ENCODE peak calls at places on chromosomes 1 and 21, in ten cellular contexts. B, Z, W, D, E, H, X, V, Y and T are unnamed samples.

GRCh38 chr1:21668232-21669032 is 725 bp downstream of the RAP1GAP start:
- DNase-seq in B (no peak), Z (no peak), W (no peak), D (no peak), E (no peak), H (no peak), X (no peak), V (no peak), Y (no peak), T (no peak)

GRCh38 chr1:192316692-192317091 is at the start of gene RGS21:
- DNase-seq in B (no peak), Z (no peak), W (no peak), D (no peak), E (no peak), H (no peak), X (no peak), V (no peak), Y (no peak), T (no peak)

GRCh38 chr21:27024971-27025370 is 58.1 kb upstream of the ADAMTS5 start:
- DNase-seq in B (no peak), Z (no peak), W (no peak), D (no peak), E (no peak), H (no peak), X (no peak), V (no peak), Y (no peak), T (no peak)

GRCh38 chr1:117629625-117630422 is 24.0 kb downstream of the TENT5C start:
- DNase-seq in B (no peak), Z (no peak), W (no peak), D (no peak), E (no peak), H (no peak), X (no peak), V (no peak), Y (no peak), T (no peak)

GRCh38 chr1:228445867-228446584 is 29.4 kb upstream of the TRIM17 start:
- DNase-seq in B (no peak), Z (peak; percentile 94), W (peak; percentile 20), D (no peak), E (peak; percentile 36), H (peak; percentile 50), X (no peak), V (peak; percentile 39), Y (no peak), T (no peak)

GRCh38 chr1:233700338-233700737 is 86.4 kb downstream of the KCNK1 start:
- DNase-seq in B (no peak), Z (no peak), W (no peak), D (no peak), E (no peak), H (no peak), X (no peak), V (no peak), Y (no peak), T (no peak)

GRCh38 chr1:157868664-157869063 is 27.1 kb upstream of the CD5L start:
- DNase-seq in B (no peak), Z (no peak), W (no peak), D (no peak), E (no peak), H (no peak), X (no peak), V (no peak), Y (no peak), T (no peak)

GRCh38 chr1:24426738-24427468 is 11.3 kb downstream of the NIPAL3 start:
- DNase-seq in B (no peak), Z (no peak), W (no peak), D (no peak), E (no peak), H (no peak), X (no peak), V (no peak), Y (no peak), T (no peak)

GRCh38 chr1:232250838-232251237 is 379.1 kb downstream of the SIPA1L2 start:
- DNase-seq in B (no peak), Z (no peak), W (no peak), D (no peak), E (no peak), H (no peak), X (no peak), V (no peak), Y (no peak), T (no peak)

GRCh38 chr1:54221867-54222484 is 22.0 kb downstream of the MRPL37 start:
- DNase-seq in B (no peak), Z (no peak), W (no peak), D (no peak), E (no peak), H (no peak), X (no peak), V (no peak), Y (no peak), T (no peak)

GRCh38 chr1:61448934-61449368 is 276.0 kb downstream of the TM2D1 start:
- DNase-seq in B (no peak), Z (no peak), W (no peak), D (no peak), E (no peak), H (peak; percentile 99), X (no peak), V (no peak), Y (peak; percentile 36), T (no peak)

GRCh38 chr1:94873520-94874351 is 53.2 kb downstream of the CNN3 start:
- DNase-seq in B (no peak), Z (no peak), W (no peak), D (peak; percentile 82), E (no peak), H (peak; percentile 19), X (no peak), V (no peak), Y (peak; percentile 95), T (no peak)

GRCh38 chr21:44687671-44688070 is 5.7 kb upstream of the KRTAP12-1 start:
- DNase-seq in B (no peak), Z (no peak), W (no peak), D (no peak), E (no peak), H (no peak), X (no peak), V (no peak), Y (peak; percentile 48), T (no peak)

GRCh38 chr1:6572653-6573383 is 7.0 kb upstream of the ZBTB48 start:
- DNase-seq in B (no peak), Z (no peak), W (no peak), D (no peak), E (no peak), H (no peak), X (no peak), V (no peak), Y (no peak), T (no peak)

GRCh38 chr1:23341829-23342697 is 2.0 kb downstream of the HNRNPR start:
- DNase-seq in B (no peak), Z (no peak), W (no peak), D (no peak), E (no peak), H (peak; percentile 32), X (no peak), V (no peak), Y (no peak), T (no peak)

GRCh38 chr21:45572783-45573451 is 30.7 kb upstream of the SLC19A1 start:
- DNase-seq in B (no peak), Z (no peak), W (no peak), D (no peak), E (no peak), H (no peak), X (no peak), V (no peak), Y (no peak), T (no peak)

GRCh38 chr1:66436378-66437135 is 97.4 kb upstream of the SGIP1 start:
- DNase-seq in B (no peak), Z (no peak), W (no peak), D (no peak), E (peak; percentile 65), H (peak; percentile 71), X (peak; percentile 58), V (peak; percentile 41), Y (peak; percentile 52), T (no peak)

GRCh38 chr1:41637367-41637766 is 152.9 kb upstream of the EDN2 start:
- DNase-seq in B (no peak), Z (no peak), W (no peak), D (no peak), E (no peak), H (no peak), X (no peak), V (no peak), Y (no peak), T (no peak)

GRCh38 chr1:107262472-107263286 is 121.8 kb downstream of the NTNG1 start:
- DNase-seq in B (no peak), Z (no peak), W (no peak), D (no peak), E (no peak), H (no peak), X (no peak), V (no peak), Y (no peak), T (no peak)

GRCh38 chr1:210236840-210237409 is 4.3 kb downstream of the SERTAD4 start:
- DNase-seq in B (no peak), Z (no peak), W (no peak), D (no peak), E (no peak), H (peak; percentile 82), X (no peak), V (no peak), Y (no peak), T (no peak)

GRCh38 chr1:87325982-87326738 is 2.5 kb upstream of the LMO4 start:
- DNase-seq in B (no peak), Z (peak; percentile 34), W (no peak), D (peak; percentile 80), E (peak; percentile 43), H (peak; percentile 69), X (peak; percentile 14), V (peak; percentile 56), Y (peak; percentile 62), T (peak; percentile 53)

GRCh38 chr1:220431840-220432239 is 96.1 kb upstream of the MARK1 start:
- DNase-seq in B (no peak), Z (no peak), W (no peak), D (no peak), E (no peak), H (no peak), X (no peak), V (no peak), Y (peak; percentile 9), T (no peak)

GRCh38 chr1:91559838-91560514 is 59.3 kb downstream of the CDC7 start:
- DNase-seq in B (no peak), Z (no peak), W (no peak), D (no peak), E (no peak), H (no peak), X (no peak), V (no peak), Y (no peak), T (no peak)

GRCh38 chr1:61300899-61301298 is 218.5 kb downstream of the NFIA start:
- DNase-seq in B (no peak), Z (no peak), W (no peak), D (no peak), E (no peak), H (peak; percentile 64), X (no peak), V (no peak), Y (no peak), T (no peak)

GRCh38 chr1:2301607-2302291 is 73.6 kb downstream of the SKI start:
- DNase-seq in B (no peak), Z (no peak), W (no peak), D (no peak), E (no peak), H (no peak), X (no peak), V (no peak), Y (no peak), T (no peak)